ENCODE peak calls at places on chromosomes 5 and 9, in four cellular contexts. T, J, I and X are unnamed samples.

GRCh38 chr9:126861707-126862460 is 1.4 kb downstream of the ZBTB34 start:
- DNase-seq in T (no peak), J (peak; percentile 27), I (no peak), X (no peak)

GRCh38 chr9:85260288-85260687 is 481.5 kb downstream of the AGTPBP1 start:
- DNase-seq in T (no peak), J (no peak), I (no peak), X (no peak)

GRCh38 chr5:61881821-61882220 is 424.2 kb upstream of the KIF2A start:
- DNase-seq in T (no peak), J (no peak), I (no peak), X (no peak)

GRCh38 chr9:133770076-133770777 is 32.1 kb upstream of the SARDH start:
- DNase-seq in T (peak; percentile 32), J (no peak), I (no peak), X (peak; percentile 12)

GRCh38 chr9:130948266-130948665 is 9.2 kb upstream of the FIBCD1 start:
- DNase-seq in T (no peak), J (no peak), I (no peak), X (no peak)

GRCh38 chr9:75039006-75039405 is 10.9 kb upstream of the CARNMT1 start:
- DNase-seq in T (no peak), J (peak; percentile 72), I (no peak), X (no peak)

GRCh38 chr9:109775516-109775915 is 4.5 kb upstream of the PALM2AKAP2 start:
- DNase-seq in T (no peak), J (peak; percentile 65), I (no peak), X (no peak)

GRCh38 chr5:43190755-43191603 is 1.0 kb upstream of the NIM1K start:
- DNase-seq in T (no peak), J (no peak), I (no peak), X (no peak)

GRCh38 chr5:178249191-178249989 is 16.8 kb upstream of the PHYKPL start:
- DNase-seq in T (no peak), J (peak; percentile 27), I (no peak), X (peak; percentile 55)

GRCh38 chr9:92171281-92171680 is 56.1 kb upstream of the SPTLC1 start:
- DNase-seq in T (no peak), J (no peak), I (no peak), X (no peak)

GRCh38 chr5:61202213-61202612 is 39.9 kb upstream of the SMIM15 start:
- DNase-seq in T (no peak), J (no peak), I (no peak), X (no peak)

GRCh38 chr5:56535347-56535746 is 280.0 kb upstream of the MAP3K1 start:
- DNase-seq in T (no peak), J (no peak), I (no peak), X (no peak)

GRCh38 chr9:107213561-107214028 is 69.5 kb upstream of the RAD23B start:
- DNase-seq in T (no peak), J (peak; percentile 77), I (peak; percentile 73), X (no peak)

GRCh38 chr5:100832252-100833230 is 70.5 kb downstream of the ST8SIA4 start:
- DNase-seq in T (no peak), J (no peak), I (no peak), X (no peak)

GRCh38 chr5:171395042-171395441 is 7.4 kb downstream of the NPM1 start:
- DNase-seq in T (no peak), J (no peak), I (no peak), X (no peak)

GRCh38 chr5:135641329-135642178 is 62.8 kb upstream of the CXCL14 start:
- DNase-seq in T (no peak), J (no peak), I (no peak), X (no peak)

GRCh38 chr9:127664678-127665507 is 41.9 kb upstream of the CFAP157 start:
- DNase-seq in T (no peak), J (no peak), I (no peak), X (no peak)

GRCh38 chr5:14739538-14739937 is 75.0 kb downstream of the OTULIN start:
- DNase-seq in T (peak; percentile 70), J (no peak), I (no peak), X (no peak)

GRCh38 chr9:20640331-20641187 is 18.3 kb upstream of the MLLT3 start:
- DNase-seq in T (peak; percentile 64), J (peak; percentile 41), I (no peak), X (peak; percentile 80)

GRCh38 chr9:104890433-104890770 is 37.6 kb downstream of the ABCA1 start:
- DNase-seq in T (no peak), J (no peak), I (no peak), X (no peak)

GRCh38 chr9:137045294-137046093 is 483 bp downstream of the NPDC1 start:
- DNase-seq in T (no peak), J (no peak), I (no peak), X (no peak)

GRCh38 chr9:20898885-20899554 is 132.4 kb downstream of the HACD4 start:
- DNase-seq in T (no peak), J (no peak), I (no peak), X (no peak)

GRCh38 chr5:149799119-149799623 is 69.1 kb downstream of the PPARGC1B start:
- DNase-seq in T (no peak), J (peak; percentile 89), I (peak; percentile 94), X (no peak)

GRCh38 chr5:81757404-81757803 is 6.5 kb upstream of the SSBP2 start:
- DNase-seq in T (no peak), J (no peak), I (no peak), X (no peak)

GRCh38 chr5:167754501-167754941 is 536.9 kb upstream of the WWC1 start:
- DNase-seq in T (no peak), J (no peak), I (no peak), X (no peak)

GRCh38 chr5:142719836-142720330 is 34.0 kb upstream of the FGF1 start:
- DNase-seq in T (no peak), J (no peak), I (no peak), X (no peak)

GRCh38 chr9:110940949-110941557 is 97.2 kb downstream of the LPAR1 start:
- DNase-seq in T (no peak), J (no peak), I (no peak), X (no peak)

GRCh38 chr9:69344459-69344858 is 19.4 kb downstream of the ENTREP1 start:
- DNase-seq in T (no peak), J (no peak), I (no peak), X (no peak)

GRCh38 chr5:164301708-164302107 is 796.3 kb downstream of the MAT2B start:
- DNase-seq in T (no peak), J (no peak), I (no peak), X (no peak)

GRCh38 chr9:109411818-109412352 is 86.2 kb downstream of the PTPN3 start:
- DNase-seq in T (no peak), J (no peak), I (peak; percentile 25), X (no peak)

GRCh38 chr9:76567086-76567485 is 108.1 kb downstream of the GCNT1 start:
- DNase-seq in T (no peak), J (no peak), I (no peak), X (no peak)

GRCh38 chr5:35908814-35909213 is 29.6 kb downstream of the CAPSL start:
- DNase-seq in T (no peak), J (no peak), I (no peak), X (no peak)

GRCh38 chr5:1436681-1437080 is 8.6 kb downstream of the SLC6A3 start:
- DNase-seq in T (peak; percentile 27), J (no peak), I (no peak), X (no peak)

GRCh38 chr5:10611290-10611689 is 47.4 kb downstream of the ANKRD33B start:
- DNase-seq in T (no peak), J (no peak), I (no peak), X (no peak)

GRCh38 chr5:10610058-10610457 is 46.2 kb downstream of the ANKRD33B start:
- DNase-seq in T (no peak), J (no peak), I (no peak), X (no peak)

GRCh38 chr5:10607023-10607665 is 43.3 kb downstream of the ANKRD33B start:
- DNase-seq in T (no peak), J (no peak), I (no peak), X (no peak)

GRCh38 chr5:10604975-10605374 is 41.1 kb downstream of the ANKRD33B start:
- DNase-seq in T (no peak), J (no peak), I (no peak), X (no peak)

GRCh38 chr5:10607666-10608442 is 44.0 kb downstream of the ANKRD33B start:
- DNase-seq in T (peak; percentile 78), J (peak; percentile 70), I (no peak), X (no peak)
- H3K4me3 ChIP-seq in T (no peak overlapping the region), J (no peak overlapping the region), I (no peak overlapping the region), X (no peak overlapping the region)

GRCh38 chr5:37086466-37087178 is 162.6 kb downstream of the CPLANE1 start:
- DNase-seq in T (no peak), J (peak; percentile 45), I (no peak), X (no peak)
- H3K4me3 ChIP-seq in T (no peak overlapping the region), J (no peak overlapping the region), I (no peak overlapping the region), X (no peak overlapping the region)

GRCh38 chr5:180469866-180470265 is 24.3 kb upstream of the CNOT6 start:
- DNase-seq in T (no peak), J (no peak), I (no peak), X (no peak)
- H3K4me3 ChIP-seq in T (no peak overlapping the region), J (no peak overlapping the region), I (no peak overlapping the region), X (no peak overlapping the region)

DNA sequence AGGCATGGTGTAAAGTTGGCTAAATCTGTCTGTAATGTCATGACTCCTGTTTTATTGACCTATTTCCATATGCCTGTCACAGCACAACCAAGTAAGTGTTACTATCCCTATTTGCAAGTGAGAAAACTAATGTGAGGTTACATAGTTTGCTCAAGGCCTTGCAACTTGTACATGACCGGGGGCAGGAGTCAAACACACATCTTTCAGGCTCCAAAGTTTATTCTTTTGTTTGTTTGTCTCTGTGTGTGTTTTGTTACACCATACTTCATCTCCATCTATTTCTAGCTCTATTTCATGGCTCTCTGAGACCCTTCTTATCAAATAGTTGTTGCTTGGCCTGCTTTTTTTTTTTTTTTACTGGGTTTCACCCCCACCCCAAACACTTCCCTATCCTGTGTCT is 70.2 kb downstream of the CMYA5 start:
- DNase-seq in T (no peak), J (no peak), I (no peak), X (no peak)
- H3K4me3 ChIP-seq in T (no peak overlapping the region), J (no peak overlapping the region), I (no peak overlapping the region), X (no peak overlapping the region)

DNA sequence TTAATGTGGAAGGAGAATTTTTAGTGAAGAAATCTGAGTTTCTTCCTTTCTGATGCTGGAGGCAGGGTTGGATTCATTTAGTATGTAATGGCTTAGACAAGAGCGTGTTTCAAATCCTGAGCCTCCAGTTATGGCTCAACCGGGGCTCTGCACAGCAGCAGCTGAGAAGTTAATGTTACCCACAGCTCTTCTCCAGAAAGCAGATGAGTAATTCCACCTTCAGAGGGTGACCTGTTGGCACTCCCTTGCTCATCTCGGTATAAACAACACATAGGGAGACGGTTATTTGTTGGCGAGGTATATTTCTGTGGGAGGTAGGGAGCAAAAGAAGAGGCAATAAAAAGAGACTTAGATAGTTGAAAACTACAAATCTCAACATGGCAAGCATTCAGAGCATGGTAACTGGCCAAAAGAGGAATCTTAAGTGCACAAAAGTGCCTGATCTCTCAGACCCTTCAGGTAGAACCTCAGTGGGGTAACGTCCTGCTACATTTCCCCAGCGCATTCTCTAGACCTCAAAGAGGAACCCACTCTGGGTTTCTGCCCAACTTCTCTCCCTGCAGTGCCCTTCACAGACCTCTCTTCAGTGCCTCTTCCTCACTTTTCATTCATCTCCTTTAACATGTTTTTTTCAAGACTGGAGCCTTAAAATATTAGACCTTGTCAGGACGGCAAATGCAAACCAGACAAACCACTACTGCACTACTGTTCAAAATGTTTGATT is 417.5 kb upstream of the ADAMTSL1 start:
- DNase-seq in T (no peak), J (no peak), I (no peak), X (no peak)
- H3K4me3 ChIP-seq in T (no peak overlapping the region), J (no peak overlapping the region), I (no peak overlapping the region), X (no peak overlapping the region)